ENCODE peak calls at places on chromosomes 4 and X, in ten cellular contexts. Q, F, W, X, R, P, E, D, S and M are unnamed samples.

GRCh38 chr4:112153222-112153791 is 8.1 kb downstream of the FAM241A start:
- DNase-seq in Q (no peak), F (no peak), W (no peak), X (no peak), R (no peak), P (no peak), E (no peak), D (no peak), S (no peak), M (no peak)

GRCh38 chr4:123481034-123481433 is 84.4 kb downstream of the SPRY1 start:
- DNase-seq in Q (no peak), F (no peak), W (no peak), X (no peak), R (no peak), P (no peak), E (peak; percentile 27), D (no peak), S (no peak), M (no peak)

GRCh38 chrX:2577844-2578444 is 77.2 kb upstream of the DHRSX start:
- DNase-seq in Q (no peak), F (no peak), W (no peak), X (no peak), R (peak; percentile 75), P (no peak), E (no peak), D (no peak), S (no peak), M (peak; percentile 36)

GRCh38 chr4:143489116-143489515 is 24.4 kb upstream of the SMARCA5 start:
- DNase-seq in Q (no peak), F (no peak), W (no peak), X (no peak), R (no peak), P (no peak), E (no peak), D (no peak), S (no peak), M (no peak)

GRCh38 chr4:121189811-121190210 is 25.7 kb upstream of the TNIP3 start:
- DNase-seq in Q (no peak), F (no peak), W (peak; percentile 13), X (peak; percentile 54), R (no peak), P (no peak), E (no peak), D (no peak), S (peak; percentile 70), M (no peak)

GRCh38 chr4:180710643-180711337 is 1532.4 kb upstream of the TENM3 start:
- DNase-seq in Q (no peak), F (no peak), W (no peak), X (no peak), R (no peak), P (no peak), E (no peak), D (no peak), S (no peak), M (no peak)

GRCh38 chrX:28576117-28576516 is 11.1 kb upstream of the IL1RAPL1 start:
- DNase-seq in Q (no peak), F (no peak), W (no peak), X (no peak), R (no peak), P (no peak), E (no peak), D (no peak), S (no peak), M (no peak)

GRCh38 chr4:10171055-10171454 is 54.5 kb upstream of the WDR1 start:
- DNase-seq in Q (no peak), F (no peak), W (no peak), X (no peak), R (no peak), P (no peak), E (no peak), D (no peak), S (no peak), M (no peak)

GRCh38 chr4:21512351-21512750 is 436.2 kb downstream of the KCNIP4 start:
- DNase-seq in Q (peak; percentile 17), F (peak; percentile 46), W (no peak), X (no peak), R (no peak), P (no peak), E (peak; percentile 73), D (no peak), S (no peak), M (peak; percentile 66)

GRCh38 chr4:2799444-2799911 is 6.6 kb downstream of the SH3BP2 start:
- DNase-seq in Q (no peak), F (no peak), W (peak; percentile 25), X (no peak), R (no peak), P (peak; percentile 0), E (no peak), D (no peak), S (no peak), M (no peak)

GRCh38 chr4:14180983-14181601 is 553.6 kb upstream of the BOD1L1 start:
- DNase-seq in Q (no peak), F (no peak), W (no peak), X (no peak), R (peak; percentile 58), P (no peak), E (no peak), D (no peak), S (no peak), M (no peak)

GRCh38 chr4:73721901-73722300 is 18.5 kb upstream of the CXCL8 start:
- DNase-seq in Q (no peak), F (no peak), W (no peak), X (no peak), R (no peak), P (no peak), E (no peak), D (no peak), S (no peak), M (no peak)

GRCh38 chrX:136210243-136210642 is 41.0 kb downstream of the MAP7D3 start:
- DNase-seq in Q (no peak), F (no peak), W (no peak), X (no peak), R (no peak), P (no peak), E (peak; percentile 23), D (no peak), S (no peak), M (no peak)
- H3K9me3 ChIP-seq in Q (no peaks in the 10 kb centered on the region), F (no peaks in the 10 kb centered on the region), W (no peaks in the 10 kb centered on the region), X (no peaks in the 10 kb centered on the region), R (no peaks in the 10 kb centered on the region), P (no peaks in the 10 kb centered on the region), E (no peaks in the 10 kb centered on the region), D (no peaks in the 10 kb centered on the region), S (no peaks in the 10 kb centered on the region), M (no peaks in the 10 kb centered on the region)

DNA sequence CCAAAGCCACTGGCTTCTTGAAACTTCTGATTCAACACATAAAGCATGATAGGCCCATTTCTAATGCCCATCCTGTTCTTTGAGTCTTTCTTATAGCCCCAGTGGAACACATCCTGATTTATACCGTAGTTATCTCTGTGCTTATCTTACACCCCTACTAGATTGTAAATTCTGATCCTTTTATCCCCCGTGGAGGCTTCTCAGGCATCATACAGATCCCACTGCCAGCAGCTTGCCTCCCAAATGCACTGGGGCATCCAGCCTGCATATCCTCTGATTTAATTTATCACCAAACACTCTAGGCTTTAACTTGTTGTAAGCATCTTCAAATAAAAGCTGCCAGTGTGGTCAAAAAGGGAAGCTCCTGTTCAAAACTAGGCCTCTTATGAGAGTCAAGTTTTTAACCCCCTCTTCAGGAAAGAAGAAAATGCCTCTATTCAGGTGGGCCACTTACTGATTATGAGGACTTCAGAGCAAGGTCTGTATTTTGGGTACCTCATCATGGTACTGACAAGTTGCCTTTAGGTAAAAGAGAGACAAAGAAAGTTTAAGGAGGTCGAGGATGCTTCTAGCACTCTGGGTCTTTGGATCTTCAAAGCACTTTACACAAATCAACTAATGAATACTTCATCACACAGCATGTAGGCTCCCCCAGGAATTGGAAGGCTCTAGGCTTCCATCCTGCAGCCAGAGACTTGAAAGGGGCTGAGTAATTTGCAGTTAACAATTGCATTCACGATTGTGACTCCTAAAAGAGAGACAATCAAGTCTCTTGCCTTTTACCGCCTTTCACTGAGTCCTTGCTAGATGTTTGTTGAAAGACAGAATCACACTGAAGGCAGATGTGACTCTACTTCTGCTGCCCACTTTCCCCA is 95.8 kb upstream of the LDB2 start:
- DNase-seq in Q (no peak), F (no peak), W (no peak), X (no peak), R (no peak), P (no peak), E (no peak), D (peak; percentile 67), S (no peak), M (no peak)
- H3K27ac ChIP-seq in Q (no peak overlapping the region), F (no peak overlapping the region), W (no peak overlapping the region), X (no peak overlapping the region), R (no peak overlapping the region), P (no peak overlapping the region), E (no peak overlapping the region), D (no peak overlapping the region), S (no peak overlapping the region), M (no peak overlapping the region)

GRCh38 chrX:71603618-71604017 is 14.7 kb downstream of the CXCR3 start:
- DNase-seq in Q (no peak), F (no peak), W (no peak), X (no peak), R (no peak), P (no peak), E (no peak), D (no peak), S (no peak), M (no peak)

GRCh38 chrX:71606536-71607216 is 11.6 kb downstream of the CXCR3 start:
- DNase-seq in Q (no peak), F (no peak), W (no peak), X (no peak), R (no peak), P (no peak), E (no peak), D (no peak), S (no peak), M (no peak)

GRCh38 chrX:71607488-71607887 is 10.8 kb downstream of the CXCR3 start:
- DNase-seq in Q (no peak), F (no peak), W (no peak), X (no peak), R (peak; percentile 39), P (no peak), E (no peak), D (no peak), S (no peak), M (no peak)

GRCh38 chrX:71604796-71605568 is 13.3 kb downstream of the CXCR3 start:
- DNase-seq in Q (no peak), F (no peak), W (no peak), X (no peak), R (no peak), P (no peak), E (no peak), D (no peak), S (no peak), M (no peak)

DNA sequence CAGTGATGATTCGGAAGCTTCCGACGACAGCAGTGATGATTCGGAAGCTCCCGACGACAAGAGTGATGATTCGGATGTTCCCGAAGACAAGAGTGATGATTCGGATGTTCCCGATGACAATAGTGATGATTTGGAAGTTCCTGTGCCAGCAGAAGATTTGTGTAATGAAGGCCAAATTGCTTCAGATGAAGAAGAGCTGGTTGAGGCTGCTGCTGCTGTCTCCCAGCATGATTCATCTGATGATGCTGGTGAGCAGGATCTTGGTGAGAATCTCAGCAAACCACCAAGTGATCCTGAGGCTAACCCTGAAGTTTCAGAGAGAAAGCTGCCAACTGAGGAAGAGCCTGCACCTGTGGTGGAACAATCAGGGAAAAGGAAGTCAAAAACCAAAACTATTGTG is 14.2 kb downstream of the CXCR3 start:
- DNase-seq in Q (no peak), F (no peak), W (no peak), X (no peak), R (peak; percentile 64), P (no peak), E (no peak), D (no peak), S (no peak), M (no peak)
- H3K9me3 ChIP-seq in Q (no peaks in the 10 kb centered on the region), F (no peaks in the 10 kb centered on the region), W (no peaks in the 10 kb centered on the region), X (no peaks in the 10 kb centered on the region), R (peaks cover under 1% of the 10 kb centered on the region), P (no peaks in the 10 kb centered on the region), E (no peaks in the 10 kb centered on the region), D (no peaks in the 10 kb centered on the region), S (no peaks in the 10 kb centered on the region), M (no peaks in the 10 kb centered on the region)

GRCh38 chr4:153234923-153235322 is 30.7 kb downstream of the TRIM2 start:
- DNase-seq in Q (no peak), F (no peak), W (no peak), X (no peak), R (no peak), P (no peak), E (no peak), D (no peak), S (no peak), M (peak; percentile 29)
- H3K27ac ChIP-seq in Q (no peak overlapping the region), F (peak overlapping the region; percentile 88), W (no peak overlapping the region), X (no peak overlapping the region), R (no peak overlapping the region), P (no peak overlapping the region), E (no peak overlapping the region), D (no peak overlapping the region), S (no peak overlapping the region), M (peak overlapping the region; percentile 56)